ENCODE peak calls at places on chromosomes 2 and 18, in five cellular contexts. R is DND-41, X is IMR-90, D is GM23338, B is adipocyte. I is an unnamed sample.

GRCh38 chr2:233399306-233400225 is 45.3 kb downstream of the DGKD start:
- DNase-seq in B (no peak), X (no peak), R (peak; percentile 81), D (peak; percentile 33), I (no peak)

GRCh38 chr2:11389551-11390528 is 45.4 kb upstream of the ROCK2 start:
- DNase-seq in B (peak; percentile 85), X (peak; percentile 97), D (no peak), R (no peak), I (peak; percentile 23)

GRCh38 chr2:33810046-33810835 is 211.1 kb upstream of the FAM98A start:
- DNase-seq in R (no peak), X (no peak), D (no peak), B (peak; percentile 93), I (peak; percentile 53)

GRCh38 chr18:56431551-56431950 is 206.8 kb downstream of the TXNL1 start:
- DNase-seq in R (no peak), X (peak; percentile 4), B (no peak), D (no peak), I (no peak)

GRCh38 chr2:207978177-207978576 is 47.1 kb downstream of the PLEKHM3 start:
- DNase-seq in R (no peak), X (no peak), B (no peak), D (no peak), I (no peak)

GRCh38 chr2:145064476-145064875 is 544.6 kb upstream of the ZEB2 start:
- DNase-seq in D (no peak), B (peak; percentile 28), R (no peak), X (peak; percentile 19), I (no peak)

GRCh38 chr2:38146917-38147307 is 71.0 kb upstream of the CYP1B1 start:
- DNase-seq in D (peak; percentile 30), B (peak; percentile 89), R (no peak), X (peak; percentile 99), I (peak; percentile 85)

GRCh38 chr2:11697103-11697871 is 27.3 kb upstream of the NTSR2 start:
- DNase-seq in R (no peak), X (peak; percentile 71), D (no peak), B (peak; percentile 51), I (peak; percentile 100)

GRCh38 chr2:111662039-111662740 is 221.8 kb downstream of the ANAPC1 start:
- DNase-seq in R (peak; percentile 1), D (no peak), B (peak; percentile 60), X (peak; percentile 68), I (peak; percentile 67)

GRCh38 chr2:186780701-186781316 is 68.2 kb downstream of the ZSWIM2 start:
- DNase-seq in B (no peak), D (peak; percentile 88), R (no peak), X (peak; percentile 19), I (peak; percentile 9)

GRCh38 chr2:239814917-239815637 is 210.1 kb downstream of the NDUFA10 start:
- DNase-seq in X (no peak), B (no peak), D (no peak), R (no peak), I (no peak)

GRCh38 chr2:176395273-176395854 is 126.1 kb downstream of the MTX2 start:
- DNase-seq in R (no peak), D (no peak), X (peak; percentile 13), B (no peak), I (no peak)

GRCh38 chr18:46071615-46071893 is 506 bp downstream of the PSTPIP2 start:
- DNase-seq in R (no peak), X (no peak), B (no peak), D (peak; percentile 28), I (no peak)

GRCh38 chr18:32754508-32755263 is 18.1 kb downstream of the KLHL14 start:
- DNase-seq in X (no peak), R (no peak), B (no peak), D (peak; percentile 40), I (no peak)

GRCh38 chr2:95179451-95179850 is 13.8 kb downstream of the ZNF2 start:
- DNase-seq in X (no peak), D (no peak), B (no peak), R (no peak), I (no peak)

GRCh38 chr18:72206814-72207213 is 337.3 kb downstream of the CBLN2 start:
- DNase-seq in D (no peak), R (no peak), X (no peak), B (peak; percentile 62), I (no peak)

GRCh38 chr2:3631851-3632659 is 25.9 kb upstream of the ALLC start:
- DNase-seq in D (no peak), X (no peak), B (no peak), R (no peak), I (no peak)

GRCh38 chr2:186783254-186783653 is 65.7 kb downstream of the ZSWIM2 start:
- DNase-seq in D (no peak), X (no peak), R (no peak), B (no peak), I (no peak)

GRCh38 chr2:110157153-110157793 is 41.7 kb upstream of the MALL start:
- DNase-seq in B (peak; percentile 77), D (peak; percentile 55), X (peak; percentile 77), R (peak; percentile 35), I (no peak)

GRCh38 chr18:50748243-50749229 is 71.3 kb downstream of the MRO start:
- DNase-seq in D (peak; percentile 31), X (no peak), B (no peak), R (no peak), I (no peak)

GRCh38 chr2:20091305-20091991 is 40.0 kb upstream of the LAPTM4A start:
- DNase-seq in B (peak; percentile 90), R (no peak), X (peak; percentile 97), D (no peak), I (peak; percentile 84)

GRCh38 chr2:112840068-112840445 is 3.5 kb upstream of the IL1B start:
- DNase-seq in X (no peak), R (no peak), B (no peak), D (no peak), I (no peak)

GRCh38 chr2:16199882-16200590 is 259.7 kb downstream of the MYCN start:
- DNase-seq in R (no peak), B (no peak), D (no peak), X (no peak), I (no peak)

GRCh38 chr2:33126552-33126951 is 179.8 kb downstream of the LTBP1 start:
- DNase-seq in X (no peak), B (no peak), D (peak; percentile 17), R (no peak), I (no peak)

GRCh38 chr18:60549338-60549960 is 176.9 kb upstream of the MC4R start:
- DNase-seq in D (peak; percentile 89), R (peak; percentile 44), B (peak; percentile 97), X (peak; percentile 78), I (no peak)

GRCh38 chr2:107338059-107338458 is 452.1 kb upstream of the ST6GAL2 start:
- DNase-seq in R (no peak), X (no peak), D (no peak), B (no peak), I (no peak)

GRCh38 chr2:105388971-105389381 is 9.9 kb downstream of the FHL2 start:
- DNase-seq in X (peak; percentile 98), D (no peak), B (peak; percentile 93), R (no peak), I (peak; percentile 80)

GRCh38 chr2:183035298-183035953 is 2.8 kb downstream of the NCKAP1 start:
- DNase-seq in D (no peak), R (no peak), X (peak; percentile 88), B (peak; percentile 78), I (no peak)

GRCh38 chr2:119293900-119294299 is 70.3 kb downstream of the STEAP3 start:
- DNase-seq in D (no peak), X (no peak), R (no peak), B (no peak), I (no peak)

GRCh38 chr18:24588440-24588839 is 128.0 kb downstream of the HRH4 start:
- DNase-seq in D (no peak), B (no peak), R (no peak), X (no peak), I (no peak)

GRCh38 chr2:36358317-36358659 is 2.7 kb downstream of the CRIM1 start:
- DNase-seq in R (no peak), D (no peak), B (peak; percentile 82), X (peak; percentile 55), I (no peak)

GRCh38 chr2:54274781-54275242 is 18.8 kb upstream of the TSPYL6 start:
- DNase-seq in B (peak; percentile 69), R (peak; percentile 48), X (peak; percentile 87), D (no peak), I (no peak)

GRCh38 chr2:64442801-64443429 is 11.0 kb upstream of the LGALSL start:
- DNase-seq in D (peak; percentile 56), R (no peak), X (no peak), B (no peak), I (no peak)

GRCh38 chr2:186459009-186459408 is 27.1 kb upstream of the ZC3H15 start:
- DNase-seq in B (peak; percentile 63), X (peak; percentile 28), D (peak; percentile 11), R (no peak), I (no peak)

GRCh38 chr2:176136375-176137248 is 7.1 kb downstream of the HOXD8 start:
- DNase-seq in D (peak; percentile 66), R (no peak), X (no peak), B (no peak), I (peak; percentile 52)

GRCh38 chr2:159760321-159760720 is 37.7 kb downstream of the CD302 start:
- DNase-seq in R (no peak), B (peak; percentile 61), D (no peak), X (no peak), I (no peak)
- H3K36me3 ChIP-seq in R (peaks cover 97% of the 10 kb centered on the region), B (peaks cover 73% of the 10 kb centered on the region), D (peaks cover 41% of the 10 kb centered on the region), X (peaks cover 29% of the 10 kb centered on the region), I (peaks cover 91% of the 10 kb centered on the region)

DNA sequence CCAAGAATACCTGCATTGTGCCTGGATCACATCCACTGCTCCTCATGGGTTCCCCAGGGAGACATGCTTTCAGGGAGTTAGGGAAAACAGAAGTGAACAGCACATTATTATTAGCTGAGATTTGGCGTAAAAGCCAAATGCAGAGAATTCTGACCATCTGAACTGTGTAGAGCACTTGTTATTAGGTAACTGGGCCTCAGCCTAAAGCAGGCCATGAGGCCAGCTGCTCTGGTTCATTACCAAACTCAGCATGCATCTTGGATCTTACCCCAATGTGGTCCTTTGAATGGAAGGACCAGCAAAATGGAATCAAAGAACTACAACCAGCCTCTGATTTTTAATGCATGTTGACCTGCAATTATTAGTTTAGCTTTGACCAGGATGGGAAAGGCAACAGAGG is 322.3 kb downstream of the KCNS3 start:
- DNase-seq in B (no peak), X (no peak), D (no peak), R (no peak), I (no peak)
- H3K36me3 ChIP-seq in B (no peaks in the 10 kb centered on the region), X (no peaks in the 10 kb centered on the region), D (no peaks in the 10 kb centered on the region), R (no peaks in the 10 kb centered on the region), I (no peaks in the 10 kb centered on the region)

GRCh38 chr2:237757616-237758015 is 41.0 kb upstream of the RBM44 start:
- DNase-seq in D (no peak), X (no peak), R (no peak), B (no peak), I (no peak)
- H3K36me3 ChIP-seq in D (peaks cover 47% of the 10 kb centered on the region), X (peaks cover 45% of the 10 kb centered on the region), R (peaks cover 83% of the 10 kb centered on the region), B (peaks cover 81% of the 10 kb centered on the region), I (peaks cover 74% of the 10 kb centered on the region)

GRCh38 chr2:61377046-61377445 is 93.8 kb downstream of the USP34 start:
- DNase-seq in X (peak; percentile 21), B (no peak), D (no peak), R (no peak), I (no peak)

GRCh38 chr2:61371027-61371426 is 99.9 kb downstream of the USP34 start:
- DNase-seq in D (no peak), B (no peak), X (peak; percentile 30), R (no peak), I (no peak)

GRCh38 chr2:61378281-61378680 is 92.6 kb downstream of the USP34 start:
- DNase-seq in D (no peak), B (no peak), R (no peak), X (no peak), I (no peak)

GRCh38 chr2:61380120-61380881 is 90.6 kb downstream of the USP34 start:
- DNase-seq in B (peak; percentile 48), R (no peak), D (no peak), X (peak; percentile 59), I (no peak)

GRCh38 chr2:61376211-61376610 is 94.7 kb downstream of the USP34 start:
- DNase-seq in B (no peak), X (no peak), D (no peak), R (no peak), I (no peak)
- H3K36me3 ChIP-seq in B (peaks cover 77% of the 10 kb centered on the region), X (peaks cover 31% of the 10 kb centered on the region), D (peaks cover 12% of the 10 kb centered on the region), R (peaks cover 66% of the 10 kb centered on the region), I (peaks cover 56% of the 10 kb centered on the region)

I was measured in MG63.